ENCODE peak calls at places on chromosome 7, in seven cellular contexts. E is brain microvascular endothelial cell; J is CD4-positive, CD25-positive, alpha-beta regulatory T cell; Q is mucosa of gallbladder; V is SK-N-SH; O is CD8-positive, alpha-beta T cell; M is NCI-H774. I is an unnamed sample.

GRCh38 chr7:28858206-28858605 is 99.9 kb downstream of the TRIL start:
- DNase-seq in E (no peak), J (no peak), Q (no peak), V (no peak), O (no peak), M (no peak), I (no peak)

GRCh38 chr7:24713039-24713793 is 44.0 kb downstream of the GSDME start:
- DNase-seq in E (no peak), J (no peak), Q (peak), V (no peak), O (no peak), M (no peak), I (no peak)

GRCh38 chr7:1842321-1843221 is 172.5 kb downstream of the ELFN1 start:
- DNase-seq in E (no peak), J (no peak), Q (no peak), V (peak), O (no peak), M (no peak), I (peak)

GRCh38 chr7:141145630-141145982 is 71.7 kb downstream of the TMEM178B start:
- DNase-seq in E (no peak), J (no peak), Q (no peak), V (peak), O (no peak), M (no peak), I (no peak)

GRCh38 chr7:138900040-138900828 is 81.0 kb downstream of the KIAA1549 start:
- DNase-seq in E (no peak), J (no peak), Q (no peak), V (no peak), O (no peak), M (no peak), I (no peak)

GRCh38 chr7:7266257-7266656 is 83.9 kb downstream of the C1GALT1 start:
- DNase-seq in E (no peak), J (no peak), Q (no peak), V (no peak), O (no peak), M (no peak), I (no peak)

GRCh38 chr7:140358771-140359095 is 39.6 kb downstream of the SLC37A3 start:
- DNase-seq in E (no peak), J (no peak), Q (no peak), V (no peak), O (peak), M (no peak), I (no peak)

GRCh38 chr7:94396606-94397005 is 1.9 kb downstream of the COL1A2 start:
- DNase-seq in E (no peak), J (no peak), Q (no peak), V (no peak), O (no peak), M (no peak), I (no peak)

GRCh38 chr7:84025332-84025927 is 169.2 kb downstream of the SEMA3A start:
- DNase-seq in E (peak), J (no peak), Q (no peak), V (no peak), O (no peak), M (no peak), I (no peak)

GRCh38 chr7:121697731-121698396 is 175.1 kb upstream of the PTPRZ1 start:
- DNase-seq in E (no peak), J (no peak), Q (no peak), V (no peak), O (no peak), M (no peak), I (no peak)

GRCh38 chr7:24784292-24784691 is 27.0 kb upstream of the GSDME start:
- DNase-seq in E (no peak), J (no peak), Q (no peak), V (no peak), O (no peak), M (no peak), I (no peak)

I was measured in left lobe of liver.